ENCODE peak calls at places on chromosome 7, in nine cellular contexts. O is adrenal gland, X is astrocyte of the spinal cord, P is neural progenitor cell, K is brain microvascular endothelial cell, D is lower lobe of right lung, Y is GM06990, J is prostate gland, F is foreskin fibroblast. Z is an unnamed sample.
A peak's percentile ranks its signal among the peaks of the same experiment; 100 is the strongest.

GRCh38 chr7:65509368-65510186 is 135.9 kb downstream of the ZNF92 start:
- DNase-seq in O (no peak), X (no peak), P (peak; percentile 65), K (no peak), D (no peak), Y (peak; percentile 9), J (no peak), F (no peak), Z (no peak)

GRCh38 chr7:106369349-106369748 is 84.6 kb upstream of the NAMPT start:
- DNase-seq in O (no peak), X (peak; percentile 78), P (no peak), K (peak; percentile 48), D (no peak), Y (no peak), J (no peak), F (peak; percentile 79), Z (peak; percentile 59)

GRCh38 chr7:127391591-127392181 is 822 bp downstream of the ZNF800 start:
- DNase-seq in O (peak; percentile 14), X (peak; percentile 34), P (peak; percentile 56), K (peak; percentile 6), D (no peak), Y (peak; percentile 75), J (peak; percentile 4), F (peak; percentile 23), Z (peak; percentile 49)

GRCh38 chr7:115734643-115735042 is 295.9 kb downstream of the TFEC start:
- DNase-seq in O (no peak), X (no peak), P (no peak), K (no peak), D (no peak), Y (no peak), J (no peak), F (no peak), Z (no peak)

GRCh38 chr7:1290262-1291039 is 57.8 kb downstream of the UNCX start:
- DNase-seq in O (no peak), X (no peak), P (peak; percentile 72), K (no peak), D (peak; percentile 45), Y (peak; percentile 29), J (peak; percentile 28), F (peak; percentile 21), Z (peak; percentile 3)

GRCh38 chr7:1062296-1063294 is 18.2 kb downstream of the GPR146 start:
- DNase-seq in O (no peak), X (no peak), P (no peak), K (no peak), D (no peak), Y (peak; percentile 60), J (no peak), F (no peak), Z (no peak)

GRCh38 chr7:98956937-98957336 is 78.6 kb downstream of the TRRAP start:
- DNase-seq in O (no peak), X (no peak), P (no peak), K (no peak), D (no peak), Y (no peak), J (no peak), F (peak; percentile 42), Z (no peak)

GRCh38 chr7:84506151-84506550 is 311.6 kb upstream of the SEMA3A start:
- DNase-seq in O (no peak), X (no peak), P (no peak), K (no peak), D (no peak), Y (no peak), J (no peak), F (peak; percentile 58), Z (peak; percentile 91)

GRCh38 chr7:141558544-141559183 is 7.5 kb downstream of the AGK start:
- DNase-seq in O (no peak), X (peak; percentile 83), P (no peak), K (peak; percentile 12), D (no peak), Y (peak; percentile 29), J (no peak), F (peak; percentile 38), Z (peak; percentile 86)

GRCh38 chr7:75968012-75968411 is 26.4 kb downstream of the TMEM120A start:
- DNase-seq in O (no peak), X (no peak), P (no peak), K (no peak), D (no peak), Y (no peak), J (no peak), F (no peak), Z (no peak)

GRCh38 chr7:158663428-158663741 is 41.2 kb downstream of the NCAPG2 start:
- DNase-seq in O (no peak), X (no peak), P (no peak), K (no peak), D (no peak), Y (no peak), J (no peak), F (no peak), Z (no peak)

GRCh38 chr7:106767073-106767472 is 98.0 kb upstream of the PIK3CG start:
- DNase-seq in O (no peak), X (peak; percentile 31), P (no peak), K (peak; percentile 51), D (no peak), Y (no peak), J (no peak), F (no peak), Z (peak; percentile 78)

DNA sequence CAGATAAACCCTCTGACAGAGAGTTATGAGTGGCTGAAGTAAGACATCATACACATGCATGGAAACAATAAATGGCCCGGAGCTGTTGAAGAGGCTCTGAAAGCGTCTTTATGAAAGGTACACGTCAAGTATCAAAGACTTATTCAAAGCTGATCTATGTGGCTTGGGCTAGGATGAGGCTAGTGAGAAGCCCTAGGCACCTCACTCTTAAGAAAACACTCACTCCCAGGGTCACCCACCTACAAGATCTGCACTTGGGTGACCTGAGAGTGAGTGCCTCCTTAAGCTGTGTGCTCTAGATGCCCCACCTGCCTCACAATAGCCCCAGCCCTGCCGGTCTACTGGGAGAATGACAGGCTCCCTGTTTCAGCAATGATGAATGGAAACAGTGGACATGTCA is 1.1 kb upstream of the GIMAP1 start:
- DNase-seq in O (no peak), X (no peak), P (no peak), K (no peak), D (no peak), Y (no peak), J (no peak), F (no peak), Z (no peak)
- H3K4me3 ChIP-seq in O (no peak overlapping the region), X (no peak overlapping the region), P (no peak overlapping the region), K (no peak overlapping the region), D (peak overlapping the region; percentile 67), Y (no peak overlapping the region), J (no peak overlapping the region), F (no peak overlapping the region), Z (no peak overlapping the region)

GRCh38 chr7:122532406-122533269 is 166.3 kb downstream of the RNF133 start:
- DNase-seq in O (no peak), X (peak; percentile 27), P (peak; percentile 23), K (no peak), D (no peak), Y (no peak), J (no peak), F (no peak), Z (peak; percentile 24)
- TF ChIP-seq CTCF in O (peak; percentile 30), X (no peak), P (peak; percentile 76), K (no peak), D (peak; percentile 28), Y (peak; percentile 32), J (no peak), F (peak; percentile 17), Z (no peak)

GRCh38 chr7:149147730-149148653 is 739 bp downstream of the ZNF398 start:
- DNase-seq in O (peak; percentile 60), X (peak; percentile 48), P (peak; percentile 81), K (peak; percentile 38), D (peak; percentile 79), Y (peak; percentile 79), J (no peak), F (peak; percentile 47), Z (peak; percentile 69)

GRCh38 chr7:149141893-149142292 is 5.4 kb upstream of the ZNF398 start:
- DNase-seq in O (no peak), X (no peak), P (no peak), K (no peak), D (no peak), Y (no peak), J (no peak), F (no peak), Z (no peak)

GRCh38 chr7:149147072-149147729 is at the start of gene ZNF398:
- DNase-seq in O (peak; percentile 70), X (peak; percentile 66), P (peak; percentile 92), K (peak; percentile 42), D (peak; percentile 85), Y (peak; percentile 90), J (peak; percentile 59), F (peak; percentile 73), Z (peak; percentile 74)

GRCh38 chr7:149140784-149141183 is 6.5 kb upstream of the ZNF398 start:
- DNase-seq in O (peak; percentile 71), X (no peak), P (no peak), K (no peak), D (no peak), Y (no peak), J (no peak), F (peak; percentile 16), Z (peak; percentile 19)

DNA sequence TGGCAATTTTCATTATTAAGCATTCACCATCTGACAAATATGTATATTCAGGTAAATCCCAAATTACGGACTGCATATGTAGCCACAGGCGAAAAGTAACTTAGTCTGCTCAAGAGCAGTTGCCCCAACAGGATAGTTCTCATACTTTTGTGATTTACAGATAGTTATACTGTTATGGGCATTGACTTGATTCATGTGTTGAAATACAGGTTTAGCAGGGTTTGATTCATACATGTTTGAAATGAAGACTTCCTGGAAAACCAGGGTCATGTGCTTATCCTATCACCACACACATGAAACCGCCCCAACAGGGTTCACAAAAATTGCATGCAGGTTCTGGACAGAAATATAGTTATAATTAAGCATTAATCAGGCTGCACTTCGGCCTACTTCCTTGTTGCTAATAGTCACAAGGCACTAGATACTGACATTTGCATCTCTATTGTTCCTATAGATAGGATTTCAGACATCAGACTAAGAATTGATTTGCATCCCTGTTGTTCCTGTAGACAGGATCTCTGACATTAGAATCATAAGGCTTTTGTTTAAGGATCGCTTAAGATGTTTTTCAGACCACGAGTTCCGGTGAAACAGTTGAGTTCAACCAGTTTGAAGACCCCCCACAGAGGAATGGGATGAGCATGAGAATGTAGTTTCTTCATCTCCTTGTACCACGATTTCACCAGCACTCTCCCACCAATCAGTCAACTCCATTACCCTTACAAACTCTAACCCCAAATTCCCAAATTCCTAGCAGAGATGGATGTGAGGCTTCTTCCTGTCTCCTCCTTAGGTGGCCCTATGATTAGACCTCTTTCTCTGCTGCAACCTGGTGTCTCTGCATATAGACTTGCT is 2.0 kb upstream of the ZNF398 start:
- DNase-seq in O (no peak), X (no peak), P (peak; percentile 16), K (no peak), D (no peak), Y (no peak), J (peak; percentile 86), F (no peak), Z (no peak)
- H3K4me3 ChIP-seq in O (no peak overlapping the region), X (no peak overlapping the region), P (no peak overlapping the region), K (no peak overlapping the region), D (no peak overlapping the region), Y (peak overlapping the region; percentile 90), J (no peak overlapping the region), F (no peak overlapping the region), Z (no peak overlapping the region)

DNA sequence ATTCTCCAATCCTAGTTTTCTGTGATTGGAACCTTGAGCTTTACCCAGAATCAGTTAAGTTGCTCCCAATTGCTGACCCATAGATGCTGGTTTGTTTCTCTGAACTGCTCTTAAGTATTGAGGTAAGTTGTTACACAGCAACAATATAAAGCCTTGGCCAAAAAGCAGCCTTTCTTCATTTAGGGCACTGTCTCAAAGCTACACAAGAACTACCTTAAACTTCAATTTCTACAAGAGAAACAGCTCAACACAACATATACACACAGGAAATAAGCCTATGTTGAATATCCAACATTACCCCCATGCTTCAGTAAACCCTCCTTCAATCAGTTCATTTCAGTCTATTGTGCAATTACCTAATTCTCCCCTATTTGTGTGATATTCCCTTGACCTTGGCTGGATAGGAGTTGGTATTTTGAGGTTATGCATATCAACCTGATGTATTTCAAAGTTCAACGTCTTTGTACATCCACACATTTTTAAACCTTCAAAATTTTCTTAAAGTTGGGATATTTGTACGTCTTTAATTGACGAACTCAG is 11.5 kb downstream of the HNRNPA2B1 start:
- DNase-seq in O (no peak), X (no peak), P (no peak), K (no peak), D (no peak), Y (no peak), J (no peak), F (no peak), Z (no peak)
- TF ChIP-seq CTCF in O (no peak), X (no peak), P (no peak), K (no peak), D (no peak), Y (no peak), J (no peak), F (no peak), Z (no peak)

Z was measured in fibroblast of villous mesenchyme.